ENCODE peak calls at places on chromosomes 13 and 19, in four cellular contexts. H, A, Z and M are unnamed samples.

GRCh38 chr13:42990147-42990990 is 1.7 kb downstream of the EPSTI1 start:
- DNase-seq in A (no peak), Z (no peak), H (no peak), M (no peak)

GRCh38 chr19:13633109-13633508 is 126.8 kb upstream of the CACNA1A start:
- DNase-seq in Z (no peak), H (peak), A (no peak), M (no peak)

GRCh38 chr13:82772802-82773201 is 1109.5 kb downstream of the SLITRK1 start:
- DNase-seq in A (no peak), Z (no peak), H (no peak), M (no peak)

GRCh38 chr19:2867025-2867991 is at the start of gene ZNF556:
- DNase-seq in Z (no peak), H (no peak), A (no peak), M (no peak)

GRCh38 chr13:106063591-106064308 is 471.7 kb downstream of the EFNB2 start:
- DNase-seq in A (no peak), Z (no peak), H (no peak), M (no peak)

GRCh38 chr19:16737909-16738308 is 18.3 kb downstream of the NWD1 start:
- DNase-seq in A (no peak), Z (no peak), H (no peak), M (no peak)

GRCh38 chr19:30361721-30362120 is 10.5 kb upstream of the ZNF536 start:
- DNase-seq in Z (no peak), A (no peak), H (no peak), M (no peak)

GRCh38 chr19:46180701-46181385 is 32.8 kb downstream of the IGFL2 start:
- DNase-seq in H (no peak), Z (no peak), A (no peak), M (no peak)

GRCh38 chr19:2507109-2507508 is 31.2 kb downstream of the GADD45B start:
- DNase-seq in Z (no peak), H (no peak), A (peak), M (no peak)

GRCh38 chr19:49084206-49085019 is 838 bp upstream of the SNRNP70 start:
- DNase-seq in H (no peak), Z (no peak), A (no peak), M (no peak)

GRCh38 chr19:49085868-49086232 is 599 bp downstream of the SNRNP70 start:
- DNase-seq in Z (no peak), H (no peak), A (no peak), M (no peak)

GRCh38 chr19:49086296-49086695 is 1.0 kb downstream of the SNRNP70 start:
- DNase-seq in Z (no peak), H (no peak), A (no peak), M (no peak)

GRCh38 chr19:49081273-49081672 is 4.0 kb upstream of the SNRNP70 start:
- DNase-seq in Z (no peak), A (no peak), H (no peak), M (no peak)

GRCh38 chr19:49085020-49085867 is at the start of gene SNRNP70:
- DNase-seq in H (peak), A (peak), Z (peak), M (peak)
- H3K4me3 ChIP-seq in H (peak), A (peak), Z (peak), M (peak)

GRCh38 chr13:26529441-26529840 is 28.0 kb upstream of the WASF3 start:
- DNase-seq in H (peak), A (no peak), Z (no peak), M (no peak)

GRCh38 chr13:26525528-26525927 is 32.0 kb upstream of the WASF3 start:
- DNase-seq in H (no peak), Z (no peak), A (no peak), M (no peak)

GRCh38 chr13:26523007-26523406 is 34.5 kb upstream of the WASF3 start:
- DNase-seq in H (no peak), A (no peak), Z (no peak), M (no peak)

GRCh38 chr13:26531751-26532150 is 25.7 kb upstream of the WASF3 start:
- DNase-seq in A (no peak), Z (no peak), H (no peak), M (no peak)

GRCh38 chr13:26528527-26528926 is 29.0 kb upstream of the WASF3 start:
- DNase-seq in H (no peak), A (no peak), Z (no peak), M (no peak)
- TF ChIP-seq CTCF in H (no peak), A (no peak), Z (no peak), M (no peak)

GRCh38 chr19:43640424-43640757 is 741 bp upstream of the CADM4 start:
- DNase-seq in Z (no peak), A (no peak), H (no peak), M (no peak)

GRCh38 chr19:43638991-43639494 is 607 bp downstream of the CADM4 start:
- DNase-seq in A (no peak), Z (no peak), H (no peak), M (no peak)

GRCh38 chr19:43636121-43636683 is 3.4 kb downstream of the CADM4 start:
- DNase-seq in A (no peak), H (peak), Z (no peak), M (no peak)

GRCh38 chr19:43639507-43640423 is at the start of gene CADM4:
- DNase-seq in H (peak), A (peak), Z (peak), M (no peak)

GRCh38 chr19:43638214-43638990 is 1.2 kb downstream of the CADM4 start:
- DNase-seq in H (no peak), Z (no peak), A (no peak), M (no peak)
- H3K4me3 ChIP-seq in H (peak), Z (no peak), A (no peak), M (peak)

GRCh38 chr19:19493841-19494546 is 21.4 kb downstream of the TSSK6 start:
- DNase-seq in Z (no peak), H (no peak), A (no peak), M (no peak)
- TF ChIP-seq CTCF in Z (no peak), H (no peak), A (no peak), M (no peak)